ENCODE peak calls at places on chromosomes 4 and X, in four cellular contexts. One of them, this sample, is unnamed.

GRCh38 chr4:30802622-30803323 is 82.6 kb downstream of the PCDH7 start:
- DNase-seq in GM12878: no peak
- DNase-seq in GM12891: no peak
- DNase-seq in K562: no peak
- DNase-seq in this sample: no peak

GRCh38 chrX:55135171-55135570 is 46.4 kb downstream of the PAGE2 start:
- DNase-seq in GM12878: no peak
- DNase-seq in K562: peak
- DNase-seq in GM12891: no peak
- DNase-seq in this sample: no peak

GRCh38 chr4:7855731-7856130 is 83.9 kb downstream of the AFAP1 start:
- DNase-seq in GM12878: no peak
- DNase-seq in GM12891: no peak
- DNase-seq in K562: no peak
- DNase-seq in this sample: no peak

GRCh38 chrX:27136325-27136724 is 326.8 kb downstream of the PPP4R3C start:
- DNase-seq in K562: no peak
- DNase-seq in GM12878: no peak
- DNase-seq in GM12891: no peak
- DNase-seq in this sample: no peak

GRCh38 chrX:115393271-115393670 is 103.8 kb downstream of the LUZP4 start:
- DNase-seq in K562: no peak
- DNase-seq in GM12878: no peak
- DNase-seq in GM12891: no peak
- DNase-seq in this sample: no peak

GRCh38 chrX:9207142-9207541 is 173.2 kb upstream of the FAM9B start:
- DNase-seq in GM12878: no peak
- DNase-seq in K562: no peak
- DNase-seq in GM12891: no peak
- DNase-seq in this sample: no peak

GRCh38 chr4:128163177-128164117 is 102.3 kb downstream of the LARP1B start:
- DNase-seq in GM12878: no peak
- DNase-seq in K562: no peak
- DNase-seq in GM12891: no peak
- DNase-seq in this sample: no peak

GRCh38 chr4:124862261-124862660 is 149.7 kb upstream of the ANKRD50 start:
- DNase-seq in GM12891: no peak
- DNase-seq in K562: no peak
- DNase-seq in GM12878: no peak
- DNase-seq in this sample: no peak

GRCh38 chrX:2499507-2499906 is 1.3 kb downstream of the DHRSX start:
- DNase-seq in K562: no peak
- DNase-seq in GM12891: no peak
- DNase-seq in GM12878: no peak
- DNase-seq in this sample: no peak

GRCh38 chr4:1244081-1244977 is 4.6 kb downstream of the CTBP1 start:
- DNase-seq in K562: no peak
- DNase-seq in GM12878: no peak
- DNase-seq in GM12891: no peak
- DNase-seq in this sample: no peak

GRCh38 chr4:52838729-52839722 is 23.1 kb upstream of the RASL11B start:
- DNase-seq in GM12878: no peak
- DNase-seq in GM12891: no peak
- DNase-seq in K562: no peak
- DNase-seq in this sample: no peak

DNA sequence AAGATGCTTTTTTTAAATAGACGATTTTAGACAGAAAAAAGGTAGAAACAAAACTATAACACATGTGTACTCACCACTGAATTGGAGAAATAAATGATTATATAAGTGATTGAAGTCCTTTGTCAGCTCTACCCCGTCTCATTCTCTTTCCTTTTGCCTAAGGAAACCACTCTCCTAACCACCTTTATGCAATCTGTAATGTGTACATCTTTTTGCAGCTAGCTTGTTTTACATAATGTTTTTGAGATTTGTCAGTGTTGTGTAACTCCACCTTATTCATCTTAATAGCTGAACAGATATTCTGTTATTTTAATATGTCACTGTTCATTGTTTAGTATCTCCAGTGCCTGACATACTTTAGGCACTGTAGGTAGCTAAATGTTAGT is 706 bp downstream of the FAM200B start:
- DNase-seq in GM12878: no peak
- DNase-seq in GM12891: no peak
- DNase-seq in K562: no peak
- DNase-seq in this sample: no peak
- TF ChIP-seq SPI1 in GM12878: no peak
- TF ChIP-seq SPI1 in GM12891: no peak
- TF ChIP-seq SPI1 in K562: no peak
- TF ChIP-seq SPI1 in this sample: no peak

DNA sequence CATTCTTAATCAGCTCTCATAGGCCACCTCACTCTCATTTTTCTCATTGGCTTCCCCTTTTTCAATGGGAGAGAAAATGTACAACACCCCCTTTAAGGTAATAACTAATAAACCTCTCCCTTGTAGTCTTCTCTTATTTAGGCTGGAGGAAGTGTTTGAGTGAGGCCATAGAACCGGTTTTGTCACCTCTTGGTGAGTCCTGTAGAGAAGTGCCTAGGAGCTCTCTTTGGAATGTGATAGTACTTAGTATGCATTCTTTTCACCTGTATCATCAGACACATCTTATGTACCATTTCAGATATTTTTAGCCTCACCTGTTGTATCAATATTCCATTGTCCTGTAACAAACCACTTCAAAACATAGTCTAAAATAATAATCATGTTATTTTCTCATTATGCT is 3.5 kb upstream of the TAB3 start:
- DNase-seq in K562: no peak
- DNase-seq in GM12878: no peak
- DNase-seq in GM12891: no peak
- DNase-seq in this sample: no peak
- TF ChIP-seq SPI1 in K562: no peak
- TF ChIP-seq SPI1 in GM12878: no peak
- TF ChIP-seq SPI1 in GM12891: no peak
- TF ChIP-seq SPI1 in this sample: no peak

DNA sequence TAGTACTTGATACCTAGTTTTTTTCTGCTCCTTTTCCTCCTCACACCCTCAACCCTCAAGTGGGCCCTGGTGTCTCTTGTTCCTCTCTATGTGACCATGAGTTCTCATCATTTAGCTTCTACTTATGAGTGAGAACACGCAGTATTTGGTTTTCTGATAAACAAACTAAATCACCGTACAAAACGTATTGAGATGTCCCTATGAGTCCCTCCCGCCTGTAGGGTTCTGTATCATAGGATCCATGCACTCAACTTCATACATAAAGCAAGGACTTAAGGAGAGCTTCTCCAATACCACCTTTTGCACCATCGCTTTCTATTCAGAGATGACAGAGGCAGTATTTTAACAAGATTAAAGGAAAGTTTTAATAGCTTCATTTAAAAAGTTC is 550 bp upstream of the RAB9A start:
- DNase-seq in GM12878: no peak
- DNase-seq in GM12891: no peak
- DNase-seq in K562: peak
- DNase-seq in this sample: no peak
- TF ChIP-seq SPI1 in GM12878: no peak
- TF ChIP-seq SPI1 in GM12891: no peak
- TF ChIP-seq SPI1 in K562: no peak
- TF ChIP-seq SPI1 in this sample: no peak

GRCh38 chr4:89722517-89722916 is 114.4 kb downstream of the SNCA start:
- DNase-seq in GM12891: no peak
- DNase-seq in GM12878: no peak
- DNase-seq in K562: no peak
- DNase-seq in this sample: no peak

GRCh38 chr4:89723096-89723495 is 113.9 kb downstream of the SNCA start:
- DNase-seq in K562: no peak
- DNase-seq in GM12891: no peak
- DNase-seq in GM12878: no peak
- DNase-seq in this sample: no peak

GRCh38 chr4:89719536-89719935 is 117.4 kb downstream of the SNCA start:
- DNase-seq in GM12878: no peak
- DNase-seq in K562: no peak
- DNase-seq in GM12891: no peak
- DNase-seq in this sample: no peak

GRCh38 chr4:89727236-89727635 is 109.7 kb downstream of the SNCA start:
- DNase-seq in GM12878: no peak
- DNase-seq in GM12891: no peak
- DNase-seq in K562: no peak
- DNase-seq in this sample: no peak

DNA sequence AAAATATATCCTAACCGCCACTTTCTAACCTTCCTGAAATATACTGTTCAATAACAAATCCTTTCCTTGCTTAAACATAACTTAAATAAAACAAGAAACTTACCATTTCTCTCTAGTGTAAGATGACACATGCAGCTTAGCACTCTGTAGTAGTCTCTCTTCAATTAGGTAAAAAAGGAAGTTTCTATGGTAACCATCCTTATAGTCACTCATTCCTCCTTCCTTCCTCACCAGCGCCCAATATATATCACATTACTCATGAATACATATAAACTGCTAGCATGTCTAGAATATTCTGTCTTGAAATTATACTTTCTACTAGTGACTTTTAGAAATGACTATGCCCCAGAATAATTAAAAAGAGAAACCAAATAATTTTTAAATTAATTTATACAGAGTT is 112.2 kb downstream of the SNCA start:
- DNase-seq in GM12891: no peak
- DNase-seq in GM12878: no peak
- DNase-seq in K562: no peak
- DNase-seq in this sample: no peak
- TF ChIP-seq SPI1 in GM12891: no peak
- TF ChIP-seq SPI1 in GM12878: no peak
- TF ChIP-seq SPI1 in K562: no peak
- TF ChIP-seq SPI1 in this sample: no peak

GRCh38 chr4:55382515-55383003 is 13.2 kb upstream of the TMEM165 start:
- DNase-seq in GM12891: no peak
- DNase-seq in K562: no peak
- DNase-seq in GM12878: no peak
- DNase-seq in this sample: no peak

GRCh38 chr4:55376698-55377097 is 19.1 kb upstream of the TMEM165 start:
- DNase-seq in GM12878: no peak
- DNase-seq in K562: no peak
- DNase-seq in GM12891: no peak
- DNase-seq in this sample: no peak

GRCh38 chr4:55381502-55381901 is 14.3 kb upstream of the TMEM165 start:
- DNase-seq in GM12878: no peak
- DNase-seq in GM12891: no peak
- DNase-seq in K562: no peak
- DNase-seq in this sample: no peak

GRCh38 chr4:55373461-55373860 is 22.3 kb upstream of the TMEM165 start:
- DNase-seq in K562: no peak
- DNase-seq in GM12891: no peak
- DNase-seq in GM12878: no peak
- DNase-seq in this sample: no peak

DNA sequence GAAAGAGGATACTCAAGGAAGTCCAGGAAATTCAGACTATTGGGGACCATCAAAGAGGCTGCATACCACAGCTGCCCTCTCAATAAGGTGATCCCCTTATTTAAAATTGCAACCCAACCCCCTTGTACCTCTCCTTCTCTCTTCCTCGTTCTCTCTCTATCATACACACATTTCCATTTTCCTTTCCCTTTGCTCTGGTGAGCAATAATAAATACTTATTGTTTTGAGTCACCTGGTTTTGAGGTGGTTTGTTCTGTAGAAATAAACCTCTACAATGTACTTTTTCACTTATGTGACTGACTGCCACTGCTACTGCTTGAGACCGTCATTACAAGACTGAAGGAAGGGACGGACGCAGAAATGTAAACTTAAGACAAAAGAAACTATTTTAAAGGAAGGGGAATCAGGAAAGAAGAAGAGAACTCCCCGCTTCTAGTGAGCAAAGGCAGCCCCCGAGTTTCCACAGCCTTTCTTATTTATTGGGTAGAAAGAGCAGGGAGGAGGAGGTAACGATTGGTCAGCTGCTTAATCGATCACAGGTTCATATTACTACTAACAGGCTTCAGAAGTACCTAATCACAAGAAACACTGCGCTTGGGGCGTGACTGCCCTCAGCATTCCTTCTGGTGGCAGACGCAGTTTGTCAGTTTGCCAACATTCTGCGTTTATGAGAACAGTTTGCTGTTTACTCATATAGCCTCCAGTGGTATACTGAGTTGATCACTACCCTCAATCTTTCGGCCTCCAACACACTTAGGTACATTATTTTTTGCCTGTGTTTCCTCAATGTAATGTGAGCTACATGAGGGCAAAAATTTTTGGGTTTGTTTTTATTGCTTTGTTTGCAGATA is 16.9 kb upstream of the TMEM165 start:
- DNase-seq in GM12878: no peak
- DNase-seq in K562: no peak
- DNase-seq in GM12891: no peak
- DNase-seq in this sample: no peak
- TF ChIP-seq SPI1 in GM12878: no peak
- TF ChIP-seq SPI1 in K562: no peak
- TF ChIP-seq SPI1 in GM12891: no peak
- TF ChIP-seq SPI1 in this sample: no peak

GRCh38 chr4:78136109-78137081 is 79.3 kb downstream of the FRAS1 start:
- DNase-seq in K562: no peak
- DNase-seq in GM12878: no peak
- DNase-seq in GM12891: no peak
- DNase-seq in this sample: no peak

GRCh38 chr4:78129383-78130108 is 72.4 kb downstream of the FRAS1 start:
- DNase-seq in K562: no peak
- DNase-seq in GM12891: no peak
- DNase-seq in GM12878: no peak
- DNase-seq in this sample: no peak

GRCh38 chr4:78131403-78131802 is 74.3 kb downstream of the FRAS1 start:
- DNase-seq in GM12891: no peak
- DNase-seq in K562: no peak
- DNase-seq in GM12878: no peak
- DNase-seq in this sample: no peak
- TF ChIP-seq SPI1 in GM12891: no peak
- TF ChIP-seq SPI1 in K562: no peak
- TF ChIP-seq SPI1 in GM12878: no peak
- TF ChIP-seq SPI1 in this sample: no peak

GRCh38 chr4:168710353-168710946 is 213.6 kb downstream of the PALLD start:
- DNase-seq in GM12891: no peak
- DNase-seq in GM12878: no peak
- DNase-seq in K562: peak
- DNase-seq in this sample: no peak
- TF ChIP-seq SPI1 in GM12891: no peak
- TF ChIP-seq SPI1 in GM12878: no peak
- TF ChIP-seq SPI1 in K562: no peak
- TF ChIP-seq SPI1 in this sample: no peak

This sample was measured in HL-60.